ENCODE peak calls at places on chromosome 1, in nine cellular contexts. E, Z, I, T, V, N, G, O and Y are unnamed samples.

GRCh38 chr1:79501153-79501552 is 494.6 kb upstream of the ADGRL4 start:
- DNase-seq in E (no peak), Z (no peak), I (no peak), T (no peak), V (no peak), N (no peak), G (no peak), O (no peak), Y (no peak)

GRCh38 chr1:63289135-63289534 is 33.2 kb upstream of the FOXD3 start:
- DNase-seq in E (no peak), Z (no peak), I (no peak), T (no peak), V (no peak), N (no peak), G (no peak), O (no peak), Y (no peak)

GRCh38 chr1:247407978-247408560 is 7.9 kb upstream of the NLRP3 start:
- DNase-seq in E (no peak), Z (no peak), I (no peak), T (no peak), V (no peak), N (no peak), G (no peak), O (no peak), Y (no peak)

GRCh38 chr1:83815348-83815747 is 183.6 kb downstream of the TTLL7 start:
- DNase-seq in E (no peak), Z (no peak), I (no peak), T (no peak), V (no peak), N (no peak), G (no peak), O (no peak), Y (no peak)

GRCh38 chr1:156524481-156524869 is 23.9 kb upstream of the MEF2D start:
- DNase-seq in E (no peak), Z (peak), I (peak), T (no peak), V (no peak), N (no peak), G (peak), O (no peak), Y (no peak)

GRCh38 chr1:174074757-174075156 is 52.6 kb upstream of the RC3H1 start:
- DNase-seq in E (no peak), Z (no peak), I (no peak), T (peak), V (no peak), N (no peak), G (no peak), O (no peak), Y (no peak)

GRCh38 chr1:29332204-29332603 is 95.9 kb downstream of the PTPRU start:
- DNase-seq in E (peak), Z (peak), I (no peak), T (no peak), V (no peak), N (no peak), G (no peak), O (no peak), Y (no peak)

GRCh38 chr1:94922756-94923465 is 4.0 kb downstream of the CNN3 start:
- DNase-seq in E (no peak), Z (no peak), I (no peak), T (no peak), V (no peak), N (no peak), G (no peak), O (no peak), Y (no peak)

GRCh38 chr1:85297855-85298629 is 21.6 kb upstream of the BCL10 start:
- DNase-seq in E (peak), Z (no peak), I (peak), T (peak), V (peak), N (no peak), G (peak), O (no peak), Y (peak)